ENCODE peak calls at places on chromosomes 16 and 17, in six cellular contexts. H, P, J, G, N and Z are unnamed samples.

GRCh38 chr16:28098171-28098958 is 34.9 kb upstream of the GSG1L start:
- DNase-seq in H (no peak), P (no peak), J (no peak), G (no peak), N (no peak), Z (no peak)

GRCh38 chr16:9123871-9124270 is 32.4 kb downstream of the HAPSTR1 start:
- DNase-seq in H (no peak), P (no peak), J (no peak), G (no peak), N (no peak), Z (no peak)

GRCh38 chr17:76641501-76641900 is 2.1 kb downstream of the ST6GALNAC1 start:
- DNase-seq in H (no peak), P (no peak), J (no peak), G (no peak), N (no peak), Z (no peak)

GRCh38 chr17:75827291-75828050 is 16.7 kb downstream of the UNC13D start:
- DNase-seq in H (peak), P (peak), J (no peak), G (peak), N (peak), Z (no peak)

GRCh38 chr17:78381601-78382168 is 3.2 kb downstream of the PGS1 start:
- DNase-seq in H (no peak), P (peak), J (no peak), G (peak), N (peak), Z (no peak)

GRCh38 chr16:79609861-79610260 is 9.3 kb upstream of the MAF start:
- DNase-seq in H (no peak), P (no peak), J (no peak), G (no peak), N (no peak), Z (no peak)

GRCh38 chr16:84115919-84116719 is 623 bp downstream of the MBTPS1 start:
- DNase-seq in H (peak), P (peak), J (no peak), G (peak), N (peak), Z (no peak)

GRCh38 chr16:1961651-1962067 is 2.3 kb downstream of the NDUFB10 start:
- DNase-seq in H (no peak), P (peak), J (no peak), G (no peak), N (no peak), Z (no peak)

GRCh38 chr17:17400070-17400469 is 76.7 kb upstream of the MED9 start:
- DNase-seq in H (no peak), P (no peak), J (no peak), G (no peak), N (no peak), Z (no peak)

GRCh38 chr17:81651692-81652091 is 4.7 kb downstream of the PDE6G start:
- DNase-seq in H (no peak), P (no peak), J (peak), G (no peak), N (no peak), Z (peak)

GRCh38 chr16:11553371-11553770 is 33.3 kb downstream of the LITAF start:
- DNase-seq in H (no peak), P (no peak), J (no peak), G (no peak), N (no peak), Z (no peak)

GRCh38 chr17:10737168-10737622 is 7.4 kb upstream of the TMEM220 start:
- DNase-seq in H (peak), P (peak), J (no peak), G (no peak), N (no peak), Z (no peak)

GRCh38 chr17:80861892-80862291 is 129.7 kb upstream of the CHMP6 start:
- DNase-seq in H (peak), P (peak), J (no peak), G (no peak), N (peak), Z (no peak)

GRCh38 chr17:29977836-29978235 is 36.4 kb downstream of the EFCAB5 start:
- DNase-seq in H (no peak), P (no peak), J (peak), G (no peak), N (no peak), Z (peak)

GRCh38 chr16:470418-470817 is 45.0 kb downstream of the RAB11FIP3 start:
- DNase-seq in H (no peak), P (no peak), J (no peak), G (no peak), N (no peak), Z (no peak)

GRCh38 chr17:39640493-39641118 is 3.7 kb downstream of the STARD3 start:
- DNase-seq in H (no peak), P (no peak), J (no peak), G (no peak), N (no peak), Z (no peak)

GRCh38 chr17:12600349-12600748 is 65.3 kb upstream of the MYOCD start:
- DNase-seq in H (no peak), P (no peak), J (no peak), G (no peak), N (no peak), Z (no peak)

GRCh38 chr16:12027091-12027490 is 50.6 kb downstream of the SNX29 start:
- DNase-seq in H (no peak), P (no peak), J (no peak), G (no peak), N (no peak), Z (no peak)

GRCh38 chr16:67163903-67164558 is 514 bp upstream of the HSF4 start:
- DNase-seq in H (no peak), P (no peak), J (no peak), G (no peak), N (no peak), Z (no peak)

GRCh38 chr16:57352636-57353047 is 5.9 kb upstream of the CCL22 start:
- DNase-seq in H (no peak), P (no peak), J (no peak), G (no peak), N (no peak), Z (no peak)

GRCh38 chr17:72604518-72604917 is 483.7 kb downstream of the SOX9 start:
- DNase-seq in H (no peak), P (no peak), J (no peak), G (no peak), N (no peak), Z (no peak)

GRCh38 chr16:72467157-72467759 is 295.3 kb upstream of the PMFBP1 start:
- DNase-seq in H (no peak), P (no peak), J (no peak), G (no peak), N (no peak), Z (peak)

GRCh38 chr17:66469088-66469442 is 166.7 kb downstream of the PRKCA start:
- DNase-seq in H (no peak), P (no peak), J (no peak), G (no peak), N (no peak), Z (no peak)

GRCh38 chr16:72922714-72923113 is 125.2 kb downstream of the ZFHX3 start:
- DNase-seq in H (no peak), P (no peak), J (no peak), G (no peak), N (no peak), Z (no peak)

GRCh38 chr17:49707246-49707607 is 537 bp downstream of the SLC35B1 start:
- DNase-seq in H (peak), P (peak), J (no peak), G (peak), N (peak), Z (no peak)